ENCODE peak calls at places on chromosomes 12 and 14, in five cellular contexts. D is MM.1S; C is stimulated activated CD4-positive, alpha-beta T cell treated with anti-CD3 and anti-CD28 coated beads, Interleukin-15, amount 100 ng/mL, for 48 hours; R is astrocyte; E is A172. P is an unnamed sample.
A peak's percentile ranks its signal among the peaks of the same experiment; 100 is the strongest.

GRCh38 chr12:4562034-4562657 is at the start of gene DYRK4:
- DNase-seq in E (no peak), C (no peak), R (peak; percentile 52), D (no peak), P (peak; percentile 89)

GRCh38 chr12:7146906-7147305 is 16.7 kb downstream of the CLSTN3 start:
- DNase-seq in E (no peak), C (no peak), D (no peak), R (no peak), P (no peak)

GRCh38 chr12:6868211-6869048 is 1.1 kb downstream of the TPI1 start:
- DNase-seq in D (no peak), E (no peak), R (no peak), C (no peak), P (no peak)

GRCh38 chr12:31702047-31702446 is 26.8 kb downstream of the AMN1 start:
- DNase-seq in R (peak; percentile 16), C (no peak), D (no peak), E (peak; percentile 18), P (no peak)

GRCh38 chr12:52232233-52232915 is 669 bp upstream of the KRT7 start:
- DNase-seq in D (no peak), C (no peak), E (no peak), R (no peak), P (peak; percentile 62)

GRCh38 chr14:91339076-91339475 is 78.5 kb downstream of the CCDC88C start:
- DNase-seq in E (no peak), C (no peak), D (no peak), R (no peak), P (no peak)

GRCh38 chr14:72756967-72757366 is 136.9 kb downstream of the DPF3 start:
- DNase-seq in E (no peak), C (no peak), D (no peak), R (no peak), P (no peak)

GRCh38 chr14:103544627-103545218 is 15.7 kb downstream of the TRMT61A start:
- DNase-seq in C (no peak), E (no peak), R (no peak), D (no peak), P (no peak)

GRCh38 chr12:123992118-123992825 is 19.3 kb downstream of the ZNF664 start:
- DNase-seq in E (no peak), R (no peak), C (no peak), D (no peak), P (no peak)

GRCh38 chr12:104741072-104741471 is 217.0 kb downstream of the SLC41A2 start:
- DNase-seq in E (no peak), R (no peak), D (no peak), C (no peak), P (no peak)

GRCh38 chr12:47942327-47943230 is 20.8 kb upstream of the TMEM106C start:
- DNase-seq in D (no peak), E (no peak), R (no peak), C (peak; percentile 30), P (no peak)

GRCh38 chr14:65774041-65774440 is 361.5 kb downstream of the FUT8 start:
- DNase-seq in E (no peak), D (no peak), C (no peak), R (no peak), P (no peak)

GRCh38 chr12:108616941-108617858 is 16.5 kb downstream of the SELPLG start:
- DNase-seq in R (peak; percentile 26), E (peak; percentile 76), D (peak; percentile 94), C (peak; percentile 73), P (peak; percentile 68)

GRCh38 chr14:71399057-71399487 is 491.8 kb downstream of the PCNX1 start:
- DNase-seq in D (no peak), R (no peak), C (no peak), E (no peak), P (no peak)

GRCh38 chr12:94145231-94145979 is 3.0 kb upstream of the PLXNC1 start:
- DNase-seq in C (no peak), E (peak; percentile 13), R (peak; percentile 19), D (peak; percentile 22), P (no peak)

GRCh38 chr12:47591387-47591786 is 114.4 kb downstream of the RPAP3 start:
- DNase-seq in R (peak; percentile 19), C (no peak), E (no peak), D (no peak), P (no peak)

GRCh38 chr12:109443794-109444193 is 33.3 kb downstream of the KCTD10 start:
- DNase-seq in R (no peak), E (no peak), C (no peak), D (no peak), P (no peak)

GRCh38 chr14:57657487-57657886 is 163.8 kb upstream of the CCDC198 start:
- DNase-seq in D (no peak), E (no peak), R (peak; percentile 46), C (no peak), P (no peak)

GRCh38 chr14:75343914-75344313 is 65.3 kb downstream of the FOS start:
- DNase-seq in R (peak; percentile 16), C (no peak), E (no peak), D (no peak), P (no peak)

GRCh38 chr12:118742426-118742825 is 238.9 kb upstream of the SRRM4 start:
- DNase-seq in E (no peak), D (no peak), C (no peak), R (no peak), P (no peak)

GRCh38 chr14:100203962-100204834 is 34.7 kb upstream of the YY1 start:
- DNase-seq in R (no peak), E (no peak), D (no peak), C (no peak), P (no peak)

GRCh38 chr14:76918176-76918750 is 92.1 kb downstream of the LRRC74A start:
- DNase-seq in R (peak; percentile 95), C (no peak), E (peak; percentile 57), D (no peak), P (peak; percentile 76)

GRCh38 chr12:108449478-108449877 is 65.6 kb upstream of the FICD start:
- DNase-seq in C (no peak), D (no peak), E (no peak), R (no peak), P (no peak)

GRCh38 chr14:25042362-25043299 is 7.3 kb downstream of the STXBP6 start:
- DNase-seq in D (no peak), C (no peak), E (peak; percentile 3), R (peak; percentile 42), P (no peak)

GRCh38 chr12:76866726-76867125 is 12.1 kb downstream of the CSRP2 start:
- DNase-seq in C (no peak), E (no peak), D (no peak), R (peak; percentile 80), P (no peak)

GRCh38 chr12:27185234-27186045 is 58.6 kb upstream of the STK38L start:
- DNase-seq in D (peak; percentile 99), E (peak; percentile 71), R (peak; percentile 99), C (peak; percentile 25), P (no peak)

GRCh38 chr14:77870646-77871045 is 70.7 kb downstream of the ADCK1 start:
- DNase-seq in C (no peak), R (no peak), D (no peak), E (no peak), P (no peak)

GRCh38 chr12:50638482-50638880 is 125.4 kb upstream of the ATF1 start:
- DNase-seq in E (no peak), C (no peak), D (no peak), R (no peak), P (no peak)

GRCh38 chr12:88945041-88945732 is 364.9 kb upstream of the KITLG start:
- DNase-seq in D (no peak), E (no peak), C (no peak), R (peak; percentile 56), P (no peak)